ENCODE peak calls at places on chromosome 2, in seven cellular contexts. One of them, this sample, is unnamed.

GRCh38 chr2:30164131-30164925 is 17.5 kb downstream of the YPEL5 start:
- DNase-seq in ureter: no peak
- DNase-seq in mucosa of gallbladder: no peak
- DNase-seq in iris pigment epithelial cell: peak; percentile 23
- DNase-seq in T-helper 9 cell: no peak
- DNase-seq in Caki2: no peak
- DNase-seq in OCI-LY7: no peak
- DNase-seq in this sample: no peak

GRCh38 chr2:74186038-74186437 is 7.4 kb upstream of the MOB1A start:
- DNase-seq in Caki2: peak; percentile 28
- DNase-seq in OCI-LY7: peak; percentile 75
- DNase-seq in ureter: no peak
- DNase-seq in mucosa of gallbladder: peak; percentile 34
- DNase-seq in iris pigment epithelial cell: no peak
- DNase-seq in T-helper 9 cell: no peak
- DNase-seq in this sample: no peak

GRCh38 chr2:46942143-46942526 is 26.5 kb upstream of the MCFD2 start:
- DNase-seq in T-helper 9 cell: peak; percentile 72
- DNase-seq in iris pigment epithelial cell: peak; percentile 53
- DNase-seq in Caki2: peak; percentile 27
- DNase-seq in mucosa of gallbladder: no peak
- DNase-seq in OCI-LY7: peak; percentile 64
- DNase-seq in ureter: peak; percentile 58
- DNase-seq in this sample: peak; percentile 39

GRCh38 chr2:188986839-188987238 is 12.7 kb downstream of the COL3A1 start:
- DNase-seq in iris pigment epithelial cell: peak; percentile 72
- DNase-seq in T-helper 9 cell: no peak
- DNase-seq in mucosa of gallbladder: no peak
- DNase-seq in Caki2: no peak
- DNase-seq in OCI-LY7: no peak
- DNase-seq in ureter: no peak
- DNase-seq in this sample: no peak

GRCh38 chr2:88452980-88453582 is 588 bp upstream of the FOXI3 start:
- DNase-seq in ureter: no peak
- DNase-seq in OCI-LY7: no peak
- DNase-seq in mucosa of gallbladder: no peak
- DNase-seq in Caki2: no peak
- DNase-seq in iris pigment epithelial cell: no peak
- DNase-seq in T-helper 9 cell: no peak
- DNase-seq in this sample: no peak

GRCh38 chr2:12177052-12177994 is 430.9 kb downstream of the LPIN1 start:
- DNase-seq in OCI-LY7: peak; percentile 57
- DNase-seq in T-helper 9 cell: no peak
- DNase-seq in Caki2: peak; percentile 23
- DNase-seq in ureter: peak; percentile 64
- DNase-seq in mucosa of gallbladder: peak; percentile 35
- DNase-seq in iris pigment epithelial cell: peak; percentile 72
- DNase-seq in this sample: peak; percentile 99

GRCh38 chr2:112958428-112959108 is 19.2 kb upstream of the IL36G start:
- DNase-seq in mucosa of gallbladder: no peak
- DNase-seq in ureter: peak; percentile 50
- DNase-seq in T-helper 9 cell: peak; percentile 3
- DNase-seq in iris pigment epithelial cell: peak; percentile 55
- DNase-seq in OCI-LY7: peak; percentile 63
- DNase-seq in Caki2: peak; percentile 50
- DNase-seq in this sample: peak; percentile 73

GRCh38 chr2:119823734-119824334 is 64.1 kb downstream of the PTPN4 start:
- DNase-seq in Caki2: no peak
- DNase-seq in mucosa of gallbladder: no peak
- DNase-seq in ureter: no peak
- DNase-seq in T-helper 9 cell: no peak
- DNase-seq in iris pigment epithelial cell: peak; percentile 61
- DNase-seq in OCI-LY7: peak; percentile 48
- DNase-seq in this sample: peak; percentile 35

GRCh38 chr2:208488668-208489564 is 82.3 kb downstream of the PTH2R start:
- DNase-seq in iris pigment epithelial cell: no peak
- DNase-seq in mucosa of gallbladder: no peak
- DNase-seq in OCI-LY7: no peak
- DNase-seq in T-helper 9 cell: no peak
- DNase-seq in ureter: no peak
- DNase-seq in Caki2: no peak
- DNase-seq in this sample: no peak

GRCh38 chr2:200356794-200357472 is 50.4 kb downstream of the SPATS2L start:
- DNase-seq in ureter: no peak
- DNase-seq in mucosa of gallbladder: no peak
- DNase-seq in OCI-LY7: no peak
- DNase-seq in T-helper 9 cell: no peak
- DNase-seq in Caki2: no peak
- DNase-seq in iris pigment epithelial cell: peak; percentile 70
- DNase-seq in this sample: peak; percentile 60

GRCh38 chr2:42865884-42866861 is 73.8 kb upstream of the HAAO start:
- DNase-seq in iris pigment epithelial cell: no peak
- DNase-seq in T-helper 9 cell: no peak
- DNase-seq in OCI-LY7: no peak
- DNase-seq in mucosa of gallbladder: no peak
- DNase-seq in Caki2: no peak
- DNase-seq in ureter: no peak
- DNase-seq in this sample: no peak

GRCh38 chr2:10059016-10059351 is 15.6 kb downstream of the KLF11 start:
- DNase-seq in Caki2: no peak
- DNase-seq in iris pigment epithelial cell: no peak
- DNase-seq in ureter: no peak
- DNase-seq in OCI-LY7: no peak
- DNase-seq in T-helper 9 cell: no peak
- DNase-seq in mucosa of gallbladder: no peak
- DNase-seq in this sample: no peak

GRCh38 chr2:171083426-171083825 is 77.3 kb downstream of the TLK1 start:
- DNase-seq in mucosa of gallbladder: no peak
- DNase-seq in T-helper 9 cell: no peak
- DNase-seq in ureter: no peak
- DNase-seq in OCI-LY7: no peak
- DNase-seq in Caki2: no peak
- DNase-seq in iris pigment epithelial cell: no peak
- DNase-seq in this sample: no peak

GRCh38 chr2:142786922-142787702 is 90.4 kb upstream of the KYNU start:
- DNase-seq in OCI-LY7: no peak
- DNase-seq in mucosa of gallbladder: no peak
- DNase-seq in T-helper 9 cell: no peak
- DNase-seq in iris pigment epithelial cell: no peak
- DNase-seq in Caki2: no peak
- DNase-seq in ureter: no peak
- DNase-seq in this sample: no peak

GRCh38 chr2:159755788-159756187 is 42.2 kb downstream of the CD302 start:
- DNase-seq in ureter: no peak
- DNase-seq in mucosa of gallbladder: no peak
- DNase-seq in T-helper 9 cell: no peak
- DNase-seq in Caki2: peak; percentile 70
- DNase-seq in iris pigment epithelial cell: peak; percentile 67
- DNase-seq in OCI-LY7: no peak
- DNase-seq in this sample: peak; percentile 73

GRCh38 chr2:24317491-24317920 is 42.8 kb downstream of the ITSN2 start:
- DNase-seq in iris pigment epithelial cell: peak; percentile 7
- DNase-seq in Caki2: no peak
- DNase-seq in T-helper 9 cell: no peak
- DNase-seq in mucosa of gallbladder: peak; percentile 20
- DNase-seq in OCI-LY7: no peak
- DNase-seq in ureter: no peak
- DNase-seq in this sample: peak; percentile 16

GRCh38 chr2:167776359-167776758 is 471.0 kb downstream of the STK39 start:
- DNase-seq in Caki2: no peak
- DNase-seq in T-helper 9 cell: no peak
- DNase-seq in mucosa of gallbladder: no peak
- DNase-seq in iris pigment epithelial cell: no peak
- DNase-seq in ureter: no peak
- DNase-seq in OCI-LY7: no peak
- DNase-seq in this sample: no peak

GRCh38 chr2:229129738-229130371 is 141.2 kb downstream of the PID1 start:
- DNase-seq in T-helper 9 cell: no peak
- DNase-seq in mucosa of gallbladder: no peak
- DNase-seq in Caki2: no peak
- DNase-seq in OCI-LY7: no peak
- DNase-seq in ureter: peak; percentile 44
- DNase-seq in iris pigment epithelial cell: peak; percentile 6
- DNase-seq in this sample: peak; percentile 75

GRCh38 chr2:161946489-161947107 is 127.4 kb downstream of the DPP4 start:
- DNase-seq in ureter: no peak
- DNase-seq in mucosa of gallbladder: no peak
- DNase-seq in Caki2: peak; percentile 18
- DNase-seq in T-helper 9 cell: no peak
- DNase-seq in iris pigment epithelial cell: peak; percentile 31
- DNase-seq in OCI-LY7: peak; percentile 17
- DNase-seq in this sample: peak; percentile 33

GRCh38 chr2:69780907-69781306 is 39.0 kb downstream of the ANXA4 start:
- DNase-seq in iris pigment epithelial cell: no peak
- DNase-seq in ureter: no peak
- DNase-seq in mucosa of gallbladder: no peak
- DNase-seq in T-helper 9 cell: no peak
- DNase-seq in Caki2: no peak
- DNase-seq in OCI-LY7: no peak
- DNase-seq in this sample: no peak

GRCh38 chr2:235494716-235495372 is 1.0 kb downstream of the AGAP1 start:
- DNase-seq in iris pigment epithelial cell: peak; percentile 68
- DNase-seq in mucosa of gallbladder: no peak
- DNase-seq in ureter: peak; percentile 50
- DNase-seq in T-helper 9 cell: no peak
- DNase-seq in OCI-LY7: no peak
- DNase-seq in Caki2: no peak
- DNase-seq in this sample: peak; percentile 53

GRCh38 chr2:144942516-144943256 is 422.8 kb upstream of the ZEB2 start:
- DNase-seq in T-helper 9 cell: no peak
- DNase-seq in iris pigment epithelial cell: peak; percentile 81
- DNase-seq in Caki2: no peak
- DNase-seq in OCI-LY7: no peak
- DNase-seq in mucosa of gallbladder: no peak
- DNase-seq in ureter: no peak
- DNase-seq in this sample: peak; percentile 63

GRCh38 chr2:239889641-239890055 is 135.5 kb downstream of the NDUFA10 start:
- DNase-seq in ureter: no peak
- DNase-seq in OCI-LY7: no peak
- DNase-seq in iris pigment epithelial cell: no peak
- DNase-seq in mucosa of gallbladder: no peak
- DNase-seq in Caki2: no peak
- DNase-seq in T-helper 9 cell: no peak
- DNase-seq in this sample: no peak

GRCh38 chr2:3102915-3103569 is 274.6 kb downstream of the EIPR1 start:
- DNase-seq in iris pigment epithelial cell: no peak
- DNase-seq in mucosa of gallbladder: no peak
- DNase-seq in T-helper 9 cell: no peak
- DNase-seq in Caki2: no peak
- DNase-seq in ureter: no peak
- DNase-seq in OCI-LY7: no peak
- DNase-seq in this sample: no peak

GRCh38 chr2:177489719-177490301 is 97.2 kb downstream of the AGPS start:
- DNase-seq in Caki2: no peak
- DNase-seq in mucosa of gallbladder: no peak
- DNase-seq in ureter: no peak
- DNase-seq in OCI-LY7: peak; percentile 31
- DNase-seq in T-helper 9 cell: no peak
- DNase-seq in iris pigment epithelial cell: peak; percentile 27
- DNase-seq in this sample: peak; percentile 36

GRCh38 chr2:127102464-127103242 is 4.3 kb downstream of the BIN1 start:
- DNase-seq in mucosa of gallbladder: no peak
- DNase-seq in ureter: no peak
- DNase-seq in Caki2: no peak
- DNase-seq in iris pigment epithelial cell: no peak
- DNase-seq in T-helper 9 cell: no peak
- DNase-seq in OCI-LY7: no peak
- DNase-seq in this sample: no peak